ENCODE peak calls at places on chromosomes 3 and 15, in eight cellular contexts. Y is ovary, M is transverse colon, F is GM12878, R is stomach, U is HepG2, K is A549, A is sigmoid colon. T is an unnamed sample.

GRCh38 chr3:143207338-143207961 is 87.9 kb downstream of the CHST2 start:
- DNase-seq in Y (no peak), M (no peak), F (peak; percentile 95), R (no peak), U (no peak), K (peak; percentile 10), A (no peak), T (no peak)

GRCh38 chr3:51773529-51773928 is 5.5 kb downstream of the IQCF6 start:
- DNase-seq in Y (no peak), M (no peak), F (no peak), R (no peak), U (no peak), K (no peak), A (no peak), T (no peak)

GRCh38 chr15:57728436-57728835 is 21.9 kb downstream of the POLR2M start:
- DNase-seq in Y (no peak), M (no peak), F (no peak), R (no peak), U (no peak), K (no peak), A (no peak), T (no peak)

GRCh38 chr15:93017521-93017920 is 71.5 kb downstream of the RGMA start:
- DNase-seq in Y (no peak), M (no peak), F (no peak), R (no peak), U (no peak), K (no peak), A (no peak), T (no peak)

GRCh38 chr3:176566757-176567156 is 630.5 kb downstream of the TBL1XR1 start:
- DNase-seq in Y (no peak), M (no peak), F (no peak), R (no peak), U (no peak), K (no peak), A (no peak), T (no peak)

GRCh38 chr3:11187678-11188077 is 33.4 kb downstream of the HRH1 start:
- DNase-seq in Y (no peak), M (no peak), F (no peak), R (no peak), U (no peak), K (no peak), A (no peak), T (no peak)

GRCh38 chr3:20352547-20353164 is 166.7 kb upstream of the SGO1 start:
- DNase-seq in Y (no peak), M (no peak), F (no peak), R (no peak), U (no peak), K (no peak), A (no peak), T (no peak)

GRCh38 chr3:181362378-181362777 is 349.3 kb upstream of the SOX2 start:
- DNase-seq in Y (no peak), M (no peak), F (no peak), R (no peak), U (no peak), K (no peak), A (no peak), T (no peak)

GRCh38 chr15:59642351-59642750 is 15.0 kb downstream of the GTF2A2 start:
- DNase-seq in Y (no peak), M (no peak), F (no peak), R (no peak), U (no peak), K (no peak), A (no peak), T (no peak)

GRCh38 chr3:142876417-142876816 is 12.5 kb downstream of the PCOLCE2 start:
- DNase-seq in Y (no peak), M (no peak), F (no peak), R (no peak), U (no peak), K (no peak), A (no peak), T (no peak)

GRCh38 chr3:156293566-156293965 is 173.2 kb downstream of the KCNAB1 start:
- DNase-seq in Y (no peak), M (no peak), F (no peak), R (no peak), U (no peak), K (no peak), A (no peak), T (no peak)

GRCh38 chr3:57382933-57383332 is 90.4 kb upstream of the ASB14 start:
- DNase-seq in Y (no peak), M (no peak), F (no peak), R (no peak), U (no peak), K (no peak), A (no peak), T (no peak)

GRCh38 chr3:111073186-111073585 is 1.6 kb downstream of the NECTIN3 start:
- DNase-seq in Y (no peak), M (no peak), F (no peak), R (no peak), U (no peak), K (no peak), A (no peak), T (no peak)

GRCh38 chr15:70132571-70132970 is 34.9 kb upstream of the TLE3 start:
- DNase-seq in Y (no peak), M (no peak), F (no peak), R (no peak), U (no peak), K (no peak), A (no peak), T (no peak)

GRCh38 chr3:46187876-46188275 is 20.2 kb downstream of the CCR1 start:
- DNase-seq in Y (no peak), M (no peak), F (no peak), R (no peak), U (no peak), K (peak; percentile 5), A (no peak), T (no peak)

GRCh38 chr3:72976182-72976825 is 20.3 kb upstream of the PPP4R2 start:
- DNase-seq in Y (no peak), M (no peak), F (no peak), R (no peak), U (no peak), K (no peak), A (no peak), T (no peak)

GRCh38 chr3:45642731-45643152 is 46.5 kb upstream of the SACM1L start:
- DNase-seq in Y (no peak), M (no peak), F (no peak), R (no peak), U (no peak), K (peak; percentile 51), A (no peak), T (no peak)

GRCh38 chr15:39409876-39410505 is 170.9 kb upstream of the THBS1 start:
- DNase-seq in Y (no peak), M (no peak), F (no peak), R (no peak), U (no peak), K (no peak), A (no peak), T (no peak)

GRCh38 chr3:197750863-197751737 is 1.4 kb downstream of the FYTTD1 start:
- DNase-seq in Y (peak; percentile 72), M (peak; percentile 57), F (no peak), R (peak; percentile 40), U (no peak), K (peak; percentile 31), A (peak; percentile 90), T (peak; percentile 67)

GRCh38 chr3:81531256-81531655 is 230.2 kb downstream of the GBE1 start:
- DNase-seq in Y (no peak), M (no peak), F (no peak), R (no peak), U (no peak), K (no peak), A (no peak), T (no peak)

GRCh38 chr15:50628421-50628820 is 58.2 kb downstream of the TRPM7 start:
- DNase-seq in Y (no peak), M (no peak), F (no peak), R (no peak), U (no peak), K (no peak), A (no peak), T (no peak)
- H3K27ac ChIP-seq in Y (no peak overlapping the region), M (no peak overlapping the region), F (no peak overlapping the region), R (no peak overlapping the region), U (no peak overlapping the region), K (no peak overlapping the region), A (no peak overlapping the region), T (no peak overlapping the region)

GRCh38 chr15:32851619-32852416 is 134.0 kb downstream of the GREM1 start:
- DNase-seq in Y (no peak), M (no peak), F (no peak), R (no peak), U (no peak), K (peak; percentile 33), A (no peak), T (no peak)
- H3K4me1 ChIP-seq in Y (no peaks in the 10 kb centered on the region), M (no peaks in the 10 kb centered on the region), F (no peaks in the 10 kb centered on the region), R (peaks cover 7% of the 10 kb centered on the region), U (peaks cover 41% of the 10 kb centered on the region), K (peaks cover 73% of the 10 kb centered on the region), A (no peaks in the 10 kb centered on the region), T (peaks cover 6% of the 10 kb centered on the region)

GRCh38 chr3:185724761-185725160 is 100.1 kb downstream of the IGF2BP2 start:
- DNase-seq in Y (no peak), M (no peak), F (no peak), R (no peak), U (no peak), K (no peak), A (no peak), T (no peak)
- TF ChIP-seq EP300 in Y (no peak), M (no peak), F (no peak), R (no peak), U (no peak), K (no peak), A (no peak), T (no peak)

DNA sequence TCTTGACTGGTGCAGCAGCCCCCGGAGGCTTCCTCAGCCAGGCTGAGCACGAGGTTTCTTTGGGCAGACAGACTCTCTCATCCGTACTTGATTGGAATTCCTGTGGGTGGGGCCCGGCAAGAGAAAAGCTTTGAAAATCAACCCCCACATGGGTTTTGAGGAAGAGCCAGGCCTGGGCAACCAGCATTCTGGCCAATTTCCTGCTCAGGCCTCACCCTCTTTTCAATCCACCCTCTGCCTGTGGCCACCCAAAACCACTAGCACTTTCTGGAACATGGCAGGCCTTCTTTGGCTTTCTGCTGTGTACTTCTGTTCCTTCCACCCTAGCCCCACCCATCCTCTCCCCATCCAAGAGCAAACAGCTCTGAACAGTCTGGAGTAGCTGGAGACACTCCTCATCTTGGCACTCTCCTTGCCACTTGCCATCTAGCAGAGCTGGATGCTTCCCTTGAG is 5.9 kb downstream of the MYO5C start:
- DNase-seq in Y (no peak), M (peak; percentile 68), F (no peak), R (peak; percentile 66), U (no peak), K (peak; percentile 46), A (no peak), T (no peak)
- H3K27ac ChIP-seq in Y (no peak overlapping the region), M (peak overlapping the region; percentile 85), F (no peak overlapping the region), R (peak overlapping the region; percentile 77), U (peak overlapping the region; percentile 92), K (peak overlapping the region; percentile 93), A (no peak overlapping the region), T (no peak overlapping the region)

T was measured in tibial nerve.